ENCODE peak calls at places on chromosomes 6 and 20, in nine cellular contexts. M is IMR-90; L is mesendoderm; F is iPS DF 6.9; P is fibroblast of lung; O is effector memory CD4-positive, alpha-beta T cell; D is HL-60; Q is brain microvascular endothelial cell; J is kidney. G is an unnamed sample.

GRCh38 chr6:148137652-148138051 is 205.0 kb upstream of the SASH1 start:
- DNase-seq in M (no peak), L (no peak), F (no peak), P (no peak), O (no peak), D (no peak), Q (no peak), J (no peak), G (no peak)

GRCh38 chr6:114342826-114343781 is at the start of gene HS3ST5:
- DNase-seq in M (peak; percentile 8), L (peak; percentile 92), F (no peak), P (peak; percentile 12), O (no peak), D (no peak), Q (peak; percentile 5), J (peak; percentile 76), G (no peak)

GRCh38 chr6:7431594-7432390 is 42.2 kb downstream of the RIOK1 start:
- DNase-seq in M (peak; percentile 7), L (peak; percentile 27), F (no peak), P (no peak), O (no peak), D (no peak), Q (peak; percentile 29), J (no peak), G (no peak)

GRCh38 chr6:169038691-169039090 is 215.0 kb downstream of the THBS2 start:
- DNase-seq in M (no peak), L (no peak), F (no peak), P (no peak), O (no peak), D (no peak), Q (no peak), J (no peak), G (no peak)

GRCh38 chr6:33840064-33840926 is 36.5 kb upstream of the MLN start:
- DNase-seq in M (peak; percentile 98), L (peak; percentile 96), F (no peak), P (peak; percentile 92), O (no peak), D (peak; percentile 79), Q (peak; percentile 95), J (no peak), G (no peak)

GRCh38 chr6:10146723-10147451 is 268.0 kb downstream of the TFAP2A start:
- DNase-seq in M (peak; percentile 8), L (peak; percentile 81), F (peak; percentile 13), P (peak; percentile 24), O (no peak), D (peak; percentile 5), Q (peak; percentile 45), J (no peak), G (no peak)

GRCh38 chr6:37940074-37940847 is 120.7 kb downstream of the ZFAND3 start:
- DNase-seq in M (peak; percentile 75), L (no peak), F (no peak), P (peak; percentile 70), O (no peak), D (no peak), Q (peak; percentile 70), J (no peak), G (no peak)

GRCh38 chr6:125367036-125367782 is 65.4 kb upstream of the HDDC2 start:
- DNase-seq in M (no peak), L (no peak), F (no peak), P (no peak), O (no peak), D (no peak), Q (no peak), J (no peak), G (no peak)

GRCh38 chr6:147040041-147040440 is 164.2 kb upstream of the STXBP5 start:
- DNase-seq in M (peak; percentile 55), L (no peak), F (no peak), P (peak; percentile 84), O (no peak), D (no peak), Q (no peak), J (no peak), G (no peak)

GRCh38 chr20:59159091-59159821 is 4.4 kb upstream of the ZNF831 start:
- DNase-seq in M (no peak), L (peak; percentile 59), F (no peak), P (no peak), O (peak; percentile 77), D (peak; percentile 18), Q (no peak), J (no peak), G (peak; percentile 70)

GRCh38 chr6:28211840-28212509 is 13.1 kb upstream of the ZSCAN9 start:
- DNase-seq in M (no peak), L (peak; percentile 21), F (no peak), P (peak; percentile 2), O (no peak), D (no peak), Q (no peak), J (no peak), G (no peak)

GRCh38 chr6:134372603-134373281 is 54.8 kb upstream of the SGK1 start:
- DNase-seq in M (peak; percentile 86), L (no peak), F (no peak), P (peak; percentile 92), O (no peak), D (peak; percentile 73), Q (peak; percentile 66), J (no peak), G (no peak)

GRCh38 chr6:137761072-137761471 is 106.0 kb upstream of the TNFAIP3 start:
- DNase-seq in M (no peak), L (peak; percentile 20), F (no peak), P (no peak), O (no peak), D (no peak), Q (no peak), J (no peak), G (no peak)

GRCh38 chr6:41690541-41691330 is 44.7 kb downstream of the TFEB start:
- DNase-seq in M (no peak), L (no peak), F (no peak), P (no peak), O (no peak), D (no peak), Q (no peak), J (peak; percentile 72), G (no peak)

GRCh38 chr20:19114410-19114809 is 98.0 kb upstream of the SLC24A3 start:
- DNase-seq in M (no peak), L (no peak), F (no peak), P (no peak), O (no peak), D (no peak), Q (no peak), J (no peak), G (no peak)

DNA sequence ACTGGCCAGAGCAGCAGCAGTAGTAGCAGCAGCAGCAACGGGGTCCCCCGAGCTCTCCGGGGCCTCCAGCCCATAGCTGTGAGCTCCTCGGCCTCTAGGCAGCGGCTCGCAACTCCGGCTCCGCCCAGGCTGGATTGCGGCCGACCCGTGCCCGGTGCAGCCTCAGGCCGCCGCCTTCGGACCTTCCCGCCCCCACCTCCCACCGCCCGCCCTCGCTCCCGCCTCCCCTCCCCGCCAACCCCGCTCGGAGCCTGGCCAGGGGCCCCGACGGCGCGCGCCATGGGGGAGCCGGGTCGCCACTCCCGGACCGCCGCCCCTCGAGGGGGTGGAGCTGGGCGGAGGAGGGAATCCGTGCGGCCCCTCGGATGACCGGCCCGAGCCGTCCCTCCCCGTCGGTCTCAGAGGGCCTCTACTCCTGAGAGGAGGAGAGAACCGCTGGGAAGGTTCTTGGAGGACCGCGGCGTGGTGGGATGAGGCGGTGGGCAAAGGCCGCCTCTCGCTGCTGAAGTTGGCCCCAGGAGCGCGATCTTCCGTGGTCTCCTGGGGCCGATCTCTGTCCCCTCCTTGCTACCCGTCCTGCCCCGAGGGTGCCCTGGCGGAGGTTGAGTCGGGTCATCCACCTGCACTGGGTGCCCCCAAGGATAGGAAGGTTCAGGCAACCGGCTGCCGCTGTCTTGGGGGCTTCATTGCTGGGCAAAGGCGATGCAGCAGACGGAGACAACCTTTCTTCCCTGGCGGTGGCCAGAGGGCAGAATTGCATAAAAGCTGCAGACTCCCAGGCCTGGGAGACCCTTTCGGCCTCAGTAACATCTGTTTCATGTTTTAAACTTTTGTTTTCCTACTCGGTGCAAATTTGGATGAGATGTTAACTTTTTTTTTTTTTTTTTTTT is at the start of gene ADAM33:
- DNase-seq in M (no peak), L (no peak), F (no peak), P (peak; percentile 36), O (no peak), D (no peak), Q (no peak), J (peak; percentile 83), G (no peak)
- H3K27ac ChIP-seq in M (no peak within 1 kb of the TSS), L (no peak within 1 kb of the TSS), F (no peak within 1 kb of the TSS), P (peak within 1 kb of the TSS; percentile 55), O (no peak within 1 kb of the TSS), D (no peak within 1 kb of the TSS), Q (no peak within 1 kb of the TSS), J (no peak within 1 kb of the TSS), G (no peak within 1 kb of the TSS)

DNA sequence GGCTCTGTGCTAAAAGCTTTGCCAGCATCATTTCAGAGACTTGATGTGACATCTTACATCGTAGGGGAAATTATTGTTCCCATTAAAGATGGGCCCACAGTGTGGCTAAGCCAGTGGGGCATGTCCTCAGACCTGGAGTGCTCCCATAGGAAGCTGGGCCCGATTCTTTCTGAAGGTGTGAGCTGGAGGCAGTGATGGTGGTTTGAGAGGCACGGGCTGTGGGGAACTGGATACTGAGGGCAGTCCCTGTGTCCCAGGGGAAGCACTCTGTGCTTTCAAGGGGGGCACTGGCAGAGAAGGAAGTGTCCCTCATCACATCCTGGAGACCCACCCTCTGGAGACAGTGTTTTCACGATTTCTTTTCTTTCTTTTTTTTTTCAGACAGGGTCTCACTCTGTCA is 8.6 kb upstream of the FAM110A start:
- DNase-seq in M (no peak), L (no peak), F (no peak), P (no peak), O (no peak), D (no peak), Q (no peak), J (no peak), G (no peak)
- H3K4me3 ChIP-seq in M (no peak overlapping the region), L (no peak overlapping the region), F (no peak overlapping the region), P (no peak overlapping the region), O (no peak overlapping the region), D (no peak overlapping the region), Q (no peak overlapping the region), J (no peak overlapping the region), G (no peak overlapping the region)

GRCh38 chr6:152695317-152696043 is 2.2 kb upstream of the MYCT1 start:
- DNase-seq in M (no peak), L (no peak), F (no peak), P (no peak), O (no peak), D (peak; percentile 5), Q (no peak), J (no peak), G (no peak)
- H3K27ac ChIP-seq in M (no peak overlapping the region), L (no peak overlapping the region), F (no peak overlapping the region), P (no peak overlapping the region), O (no peak overlapping the region), D (no peak overlapping the region), Q (peak overlapping the region; percentile 56), J (no peak overlapping the region), G (no peak overlapping the region)

DNA sequence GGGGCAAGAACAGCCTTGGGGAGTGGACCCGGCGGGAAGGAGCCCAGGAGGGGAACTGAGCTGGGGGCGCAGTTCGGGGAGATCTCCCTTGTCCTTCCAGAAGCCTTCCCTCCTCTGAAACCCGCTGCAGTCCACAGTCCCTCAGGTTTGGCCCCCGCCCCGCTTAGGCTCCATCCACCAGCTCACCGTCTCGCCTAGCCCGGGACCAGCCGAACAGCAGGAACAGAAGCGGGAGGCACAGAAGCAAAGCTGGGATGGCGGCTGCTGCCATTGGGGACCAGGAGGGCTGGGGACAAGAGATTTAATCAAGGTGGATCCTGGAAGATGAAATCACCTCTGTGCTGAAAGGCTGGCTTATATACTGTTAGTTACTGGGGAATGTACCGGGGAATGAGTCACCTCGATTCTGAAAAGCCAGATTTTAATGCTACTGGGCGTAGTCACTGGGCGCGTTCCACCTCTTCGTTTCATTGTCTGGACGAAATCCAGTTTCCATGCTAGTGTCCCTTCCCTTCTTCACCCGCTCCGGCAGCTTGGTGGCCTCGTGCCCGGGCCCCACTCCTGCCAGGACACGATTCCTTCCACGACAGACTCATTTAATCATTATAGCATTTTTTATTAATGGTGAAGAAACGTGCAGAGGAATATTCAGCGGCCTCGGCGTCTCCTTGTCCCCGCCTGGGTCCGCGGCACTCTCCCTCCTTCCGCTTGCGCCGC is at the start of gene RAET1L:
- DNase-seq in M (peak; percentile 45), L (no peak), F (no peak), P (peak; percentile 37), O (no peak), D (no peak), Q (peak; percentile 24), J (peak; percentile 89), G (no peak)
- H3K4me3 ChIP-seq in M (peak within 1 kb of the TSS; percentile 15), L (no peak within 1 kb of the TSS), F (no peak within 1 kb of the TSS), P (peak within 1 kb of the TSS; percentile 46), O (no peak within 1 kb of the TSS), D (no peak within 1 kb of the TSS), Q (peak within 1 kb of the TSS; percentile 37), J (no peak within 1 kb of the TSS), G (no peak within 1 kb of the TSS)

G was measured in CD4-positive, CD25-positive, alpha-beta regulatory T cell.